ENCODE peak calls at places on chromosomes 11 and 22, in ten cellular contexts. R, M, Q, N, O, W, S, I, U and G are unnamed samples.

GRCh38 chr11:34633990-34634725 is 13.3 kb downstream of the EHF start:
- DNase-seq in R (no peak), M (no peak), Q (peak; percentile 36), N (no peak), O (no peak), W (no peak), S (peak; percentile 41), I (peak; percentile 76), U (peak; percentile 58), G (no peak)

GRCh38 chr11:128299132-128299726 is 288.1 kb downstream of the ETS1 start:
- DNase-seq in R (peak; percentile 13), M (no peak), Q (no peak), N (no peak), O (no peak), W (peak; percentile 39), S (no peak), I (peak; percentile 23), U (no peak), G (no peak)

GRCh38 chr22:33492210-33492651 is 428.0 kb downstream of the LARGE1 start:
- DNase-seq in R (no peak), M (no peak), Q (peak; percentile 23), N (no peak), O (peak; percentile 16), W (no peak), S (peak; percentile 43), I (no peak), U (no peak), G (peak; percentile 25)

GRCh38 chr22:49546811-49547585 is 280.7 kb downstream of the BRD1 start:
- DNase-seq in R (no peak), M (peak; percentile 36), Q (no peak), N (no peak), O (peak; percentile 2), W (no peak), S (no peak), I (no peak), U (no peak), G (no peak)

GRCh38 chr22:49009359-49010063 is 818.2 kb downstream of the BRD1 start:
- DNase-seq in R (no peak), M (peak; percentile 15), Q (no peak), N (no peak), O (no peak), W (no peak), S (no peak), I (no peak), U (no peak), G (no peak)

GRCh38 chr11:74806267-74806666 is 57.6 kb downstream of the RNF169 start:
- DNase-seq in R (no peak), M (no peak), Q (no peak), N (no peak), O (no peak), W (no peak), S (no peak), I (peak; percentile 54), U (no peak), G (no peak)

GRCh38 chr11:10592331-10592730 is 23.9 kb upstream of the LYVE1 start:
- DNase-seq in R (no peak), M (no peak), Q (no peak), N (no peak), O (no peak), W (no peak), S (no peak), I (peak; percentile 92), U (peak; percentile 92), G (no peak)

GRCh38 chr22:20090730-20091240 is 10.7 kb downstream of the DGCR8 start:
- DNase-seq in R (no peak), M (peak; percentile 13), Q (no peak), N (no peak), O (no peak), W (no peak), S (no peak), I (no peak), U (no peak), G (no peak)

GRCh38 chr11:35721576-35722341 is 59.2 kb downstream of the TRIM44 start:
- DNase-seq in R (no peak), M (no peak), Q (peak; percentile 37), N (no peak), O (no peak), W (no peak), S (peak; percentile 26), I (no peak), U (no peak), G (no peak)

GRCh38 chr11:69447786-69448185 is 33.7 kb upstream of the LINC01488 start:
- DNase-seq in R (no peak), M (peak; percentile 67), Q (no peak), N (no peak), O (peak; percentile 57), W (peak; percentile 98), S (no peak), I (peak; percentile 59), U (no peak), G (no peak)

GRCh38 chr11:62921573-62922188 is 518 bp upstream of the CHRM1 start:
- DNase-seq in R (no peak), M (no peak), Q (no peak), N (no peak), O (peak; percentile 64), W (peak; percentile 50), S (no peak), I (peak; percentile 44), U (peak; percentile 36), G (peak; percentile 13)

GRCh38 chr11:101987370-101987769 is 59.9 kb upstream of the CFAP300 start:
- DNase-seq in R (no peak), M (no peak), Q (no peak), N (no peak), O (no peak), W (no peak), S (no peak), I (no peak), U (no peak), G (peak; percentile 15)

GRCh38 chr22:49483281-49483905 is 344.3 kb downstream of the BRD1 start:
- DNase-seq in R (no peak), M (no peak), Q (no peak), N (no peak), O (no peak), W (no peak), S (no peak), I (no peak), U (no peak), G (no peak)

GRCh38 chr22:22125579-22126468 is 118.8 kb upstream of the VPREB1 start:
- DNase-seq in R (no peak), M (no peak), Q (no peak), N (no peak), O (no peak), W (no peak), S (no peak), I (no peak), U (no peak), G (no peak)
- TF ChIP-seq CTCF in R (no peak), M (no peak), Q (no peak), N (no peak), O (no peak), W (no peak), S (no peak), I (no peak), U (no peak), G (no peak)

GRCh38 chr11:3808846-3809623 is 675 bp downstream of the PGAP2 start:
- DNase-seq in R (no peak), M (no peak), Q (peak; percentile 75), N (no peak), O (peak; percentile 68), W (peak; percentile 76), S (peak; percentile 78), I (peak; percentile 82), U (peak; percentile 50), G (peak; percentile 27)
- TF ChIP-seq CTCF in R (peak; percentile 32), M (peak; percentile 39), Q (peak; percentile 82), N (peak; percentile 33), O (peak; percentile 38), W (peak; percentile 77), S (peak; percentile 64), I (peak; percentile 65), U (peak; percentile 39), G (peak; percentile 35)

GRCh38 chr22:42994917-42995562 is 19.9 kb downstream of the PACSIN2 start:
- DNase-seq in R (no peak), M (peak; percentile 65), Q (peak; percentile 12), N (no peak), O (peak; percentile 88), W (peak; percentile 81), S (peak; percentile 47), I (peak; percentile 96), U (peak; percentile 96), G (no peak)
- TF ChIP-seq CTCF in R (no peak), M (no peak), Q (no peak), N (peak; percentile 5), O (no peak), W (no peak), S (no peak), I (no peak), U (no peak), G (no peak)

DNA sequence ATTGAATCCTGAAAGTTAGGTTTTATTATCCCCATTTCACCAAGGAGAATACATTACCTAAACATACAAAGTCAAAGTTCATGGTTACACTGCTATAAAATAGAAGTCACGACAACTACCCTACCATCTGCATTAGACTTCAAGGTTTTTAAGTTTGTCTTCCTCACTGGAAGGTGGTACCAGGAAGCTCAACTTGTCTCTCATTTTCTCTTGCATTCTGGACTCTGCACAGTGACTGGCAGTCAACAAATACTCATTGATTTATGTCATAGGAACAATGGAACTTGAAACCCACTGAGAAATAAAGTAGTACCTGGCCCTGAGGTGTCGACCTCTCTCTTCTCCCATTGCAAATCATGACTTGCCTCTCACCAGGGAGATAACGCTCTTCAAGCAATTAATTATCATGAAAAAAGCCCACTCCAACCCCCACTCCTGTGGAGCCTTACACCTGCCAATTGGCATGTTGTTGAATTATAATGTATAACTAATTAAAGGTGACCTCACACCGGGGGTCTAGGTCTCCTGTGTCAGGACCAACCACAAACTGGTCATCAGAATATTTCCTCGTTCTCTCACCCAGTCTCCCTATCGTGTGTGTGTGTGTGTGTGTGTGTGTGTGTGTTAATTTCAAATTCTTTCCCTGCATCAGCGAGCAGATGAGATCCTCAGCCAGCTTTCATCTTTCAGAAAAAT is 357.1 kb downstream of the INSC start:
- DNase-seq in R (no peak), M (no peak), Q (no peak), N (no peak), O (no peak), W (no peak), S (no peak), I (no peak), U (no peak), G (no peak)
- TF ChIP-seq CTCF in R (no peak), M (no peak), Q (no peak), N (no peak), O (no peak), W (no peak), S (no peak), I (no peak), U (no peak), G (no peak)

DNA sequence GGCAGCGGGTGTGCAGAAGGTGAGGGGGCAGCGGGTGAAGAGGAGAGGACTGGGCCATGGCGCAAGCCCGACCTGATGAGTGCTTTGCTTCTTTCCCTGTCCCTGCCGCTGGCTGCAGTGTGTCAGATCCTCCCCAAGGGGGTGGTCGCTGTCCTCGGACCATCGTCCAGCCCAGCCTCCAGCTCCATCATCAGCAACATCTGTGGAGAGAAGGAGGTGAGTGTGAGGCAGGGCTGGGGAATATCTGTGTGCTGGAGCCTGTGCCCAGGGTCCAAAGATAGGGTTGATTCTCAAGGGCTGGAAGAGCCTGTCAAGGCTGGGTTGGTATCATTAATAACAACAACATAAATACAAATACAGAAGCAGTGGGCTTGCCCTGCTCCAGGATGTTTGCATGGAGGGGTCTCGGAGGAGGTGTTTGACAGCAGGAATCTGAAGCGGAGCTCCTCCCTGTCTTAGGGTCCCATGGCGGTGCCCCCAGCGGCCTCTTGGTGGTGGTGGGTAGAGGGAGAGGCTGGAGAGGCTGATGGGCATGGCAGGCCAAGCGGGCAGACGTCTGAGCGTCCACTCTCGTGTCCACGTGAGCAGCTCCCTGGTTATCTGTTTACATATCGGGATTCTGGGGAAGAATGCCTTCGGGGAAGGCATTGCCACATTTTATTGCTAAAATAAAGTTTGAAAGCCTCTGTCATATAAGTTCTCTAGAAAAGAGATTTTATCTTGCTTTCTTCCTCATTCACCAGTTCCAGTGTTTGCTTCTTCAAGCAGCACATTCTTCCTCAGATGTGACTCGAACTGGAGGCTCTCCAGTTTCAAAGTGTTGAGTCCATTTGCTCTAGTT is 208.4 kb upstream of the TBCEL start:
- DNase-seq in R (peak; percentile 35), M (no peak), Q (no peak), N (no peak), O (no peak), W (no peak), S (no peak), I (no peak), U (no peak), G (peak; percentile 36)
- TF ChIP-seq CTCF in R (peak; percentile 22), M (no peak), Q (no peak), N (no peak), O (no peak), W (no peak), S (no peak), I (no peak), U (no peak), G (peak; percentile 32)